ENCODE peak calls at places on chromosome 3, in nine cellular contexts. U is sigmoid colon, L is GM12865, R is CD14-positive monocyte, W is WTC11, Y is fibroblast of lung, E is natural killer cell, A is neural crest cell, K is psoas muscle. Q is an unnamed sample.

GRCh38 chr3:51687472-51688205 is 16.6 kb downstream of the TEX264 start:
- DNase-seq in W (no peak), A (no peak), Y (peak), L (no peak), U (no peak), E (no peak), R (no peak), K (no peak), Q (no peak)

GRCh38 chr3:133958071-133958806 is 62.6 kb upstream of the RAB6B start:
- DNase-seq in A (no peak), L (no peak), W (no peak), U (no peak), K (no peak), Y (no peak), R (no peak), E (no peak), Q (no peak)

GRCh38 chr3:14143826-14144225 is 19.0 kb downstream of the TMEM43 start:
- DNase-seq in E (no peak), U (peak), A (no peak), R (peak), L (no peak), K (no peak), Y (peak), W (no peak), Q (no peak)

GRCh38 chr3:128590948-128591347 is 59.7 kb downstream of the RPN1 start:
- DNase-seq in R (no peak), K (no peak), Y (no peak), A (no peak), U (no peak), E (no peak), L (no peak), W (peak), Q (no peak)

GRCh38 chr3:184110316-184110725 is 13.5 kb downstream of the HTR3E start:
- DNase-seq in W (no peak), R (no peak), U (no peak), Y (peak), K (no peak), L (no peak), A (no peak), E (no peak), Q (no peak)

GRCh38 chr3:57007513-57008415 is 52.7 kb upstream of the SPATA12 start:
- DNase-seq in U (peak), K (peak), L (no peak), A (no peak), E (no peak), Y (peak), W (no peak), R (no peak), Q (peak)

GRCh38 chr3:48504051-48504946 is at the start of gene SHISA5:
- DNase-seq in W (peak), Y (peak), E (peak), A (peak), L (peak), K (peak), U (peak), R (no peak), Q (peak)

GRCh38 chr3:45946875-45947274 is 3.6 kb downstream of the CXCR6 start:
- DNase-seq in E (no peak), K (no peak), A (no peak), R (no peak), Y (no peak), U (no peak), L (no peak), W (no peak), Q (no peak)

GRCh38 chr3:122555275-122556071 is 8.6 kb downstream of the PARP9 start:
- DNase-seq in W (no peak), U (no peak), L (no peak), Y (peak), K (no peak), R (no peak), E (no peak), A (no peak), Q (no peak)

GRCh38 chr3:180802837-180803236 is 109.6 kb upstream of the FXR1 start:
- DNase-seq in E (no peak), L (peak), A (no peak), W (no peak), R (no peak), K (no peak), U (no peak), Y (peak), Q (no peak)

GRCh38 chr3:184562146-184562861 is 719 bp downstream of the EPHB3 start:
- DNase-seq in L (no peak), Y (no peak), R (no peak), A (no peak), E (peak), K (no peak), W (no peak), U (no peak), Q (no peak)

GRCh38 chr3:64186667-64187064 is 38.6 kb downstream of the PRICKLE2 start:
- DNase-seq in K (no peak), E (no peak), A (no peak), W (no peak), Y (no peak), R (no peak), U (no peak), L (no peak), Q (no peak)

GRCh38 chr3:166052440-166052839 is 215.2 kb upstream of the BCHE start:
- DNase-seq in K (no peak), Y (no peak), E (no peak), R (no peak), L (no peak), U (no peak), A (no peak), W (no peak), Q (no peak)
- TF ChIP-seq CTCF in K (no peak), Y (no peak), E (no peak), R (no peak), L (peak), U (no peak), A (no peak), W (peak), Q (no peak)

GRCh38 chr3:49900491-49901153 is 3.1 kb downstream of the MST1R start:
- DNase-seq in Y (peak), E (no peak), L (no peak), A (no peak), K (peak), W (no peak), R (no peak), U (no peak), Q (peak)

GRCh38 chr3:49896345-49896744 is 7.3 kb downstream of the MST1R start:
- DNase-seq in L (no peak), A (no peak), Y (no peak), U (no peak), R (no peak), K (no peak), W (no peak), E (no peak), Q (no peak)

GRCh38 chr3:49901351-49902339 is 2.0 kb downstream of the MST1R start:
- DNase-seq in A (no peak), R (no peak), W (no peak), E (no peak), Y (no peak), K (no peak), L (peak), U (no peak), Q (no peak)

GRCh38 chr3:49902511-49903345 is 945 bp downstream of the MST1R start:
- DNase-seq in A (no peak), Y (no peak), E (no peak), U (no peak), R (no peak), K (no peak), W (no peak), L (no peak), Q (no peak)

DNA sequence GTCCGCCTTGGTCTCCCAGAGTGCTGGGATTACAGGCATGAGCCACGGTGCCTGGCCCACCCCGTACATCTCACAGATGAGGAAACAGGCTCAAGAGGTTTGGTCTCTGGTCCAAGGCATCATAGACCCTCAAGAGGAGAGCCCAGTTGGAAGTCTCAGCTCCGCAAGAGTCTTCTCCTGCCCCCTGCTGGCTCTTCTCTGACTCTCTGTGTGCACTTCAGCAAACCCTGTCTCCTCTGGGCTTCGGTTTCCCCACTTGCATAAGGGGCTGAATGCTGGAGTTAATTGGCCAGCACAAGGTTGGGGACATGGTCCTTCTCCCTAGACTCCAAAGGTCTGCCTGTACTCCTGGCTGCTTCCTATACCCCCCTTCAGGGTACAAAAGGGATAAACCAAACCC is 3.9 kb downstream of the MST1R start:
- DNase-seq in R (no peak), E (no peak), Y (no peak), U (no peak), A (peak), K (no peak), L (peak), W (peak), Q (no peak)
- TF ChIP-seq CTCF in R (no peak), E (no peak), Y (peak), U (no peak), A (no peak), K (peak), L (peak), W (peak), Q (no peak)

DNA sequence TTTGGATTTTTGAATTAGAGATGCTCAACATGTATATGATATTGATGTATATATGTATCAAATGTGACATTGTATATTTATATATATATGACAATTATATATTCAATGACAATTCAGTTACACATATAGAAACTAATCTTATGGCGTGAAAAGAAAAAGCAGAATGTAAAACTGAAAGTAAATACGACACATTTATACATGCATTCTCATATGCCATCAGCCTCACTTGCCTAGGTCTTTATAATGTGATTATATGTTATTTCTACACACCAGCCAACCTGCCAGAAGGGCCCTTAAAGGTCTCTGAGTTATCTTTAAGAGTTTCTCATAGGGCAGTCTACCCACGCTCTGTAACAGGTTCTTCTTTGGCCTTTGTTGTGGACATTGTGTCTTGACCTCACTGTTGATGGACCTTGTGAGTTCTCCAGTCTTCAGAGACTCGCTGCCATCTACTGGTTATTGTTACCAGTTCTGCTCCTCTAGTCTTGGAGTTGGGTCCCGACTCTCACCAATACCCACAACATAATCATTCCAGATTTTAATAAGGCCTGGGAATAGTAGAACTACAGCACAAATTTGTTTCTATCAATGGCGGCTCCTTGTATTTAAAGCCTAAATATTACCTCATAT is 371.5 kb upstream of the GOLIM4 start:
- DNase-seq in K (no peak), L (peak), W (no peak), A (no peak), Y (peak), E (no peak), U (no peak), R (no peak), Q (no peak)
- TF ChIP-seq CTCF in K (peak), L (peak), W (no peak), A (peak), Y (peak), E (no peak), U (no peak), R (no peak), Q (no peak)

GRCh38 chr3:126261037-126261436 is 80.7 kb upstream of the ALDH1L1 start:
- DNase-seq in K (peak), A (peak), W (no peak), U (peak), Y (peak), E (no peak), L (no peak), R (no peak), Q (peak)
- TF ChIP-seq CTCF in K (no peak), A (no peak), W (no peak), U (no peak), Y (peak), E (no peak), L (no peak), R (no peak), Q (no peak)

GRCh38 chr3:192917508-192918274 is at the start of gene MB21D2:
- DNase-seq in E (no peak), K (peak), R (no peak), U (peak), L (peak), W (peak), A (peak), Y (peak), Q (peak)

GRCh38 chr3:192917258-192917507 is 473 bp downstream of the MB21D2 start:
- DNase-seq in L (no peak), K (no peak), E (no peak), U (no peak), R (no peak), A (no peak), Y (no peak), W (no peak), Q (peak)

GRCh38 chr3:192916455-192917257 is 1.0 kb downstream of the MB21D2 start:
- DNase-seq in L (peak), U (peak), W (peak), E (no peak), R (no peak), K (peak), Y (peak), A (peak), Q (peak)

GRCh38 chr3:192919895-192920294 is 2.2 kb upstream of the MB21D2 start:
- DNase-seq in U (no peak), K (no peak), L (peak), E (no peak), R (no peak), Y (no peak), A (no peak), W (no peak), Q (no peak)

GRCh38 chr3:192918275-192918588 is 576 bp upstream of the MB21D2 start:
- DNase-seq in R (no peak), W (no peak), U (no peak), L (no peak), E (no peak), A (no peak), Y (no peak), K (no peak), Q (no peak)
- TF ChIP-seq CTCF in R (peak), W (no peak), U (no peak), L (peak), E (no peak), A (no peak), Y (peak), K (peak), Q (no peak)

GRCh38 chr3:112086018-112086854 is at the start of gene C3orf52:
- DNase-seq in E (peak), U (peak), K (peak), R (peak), L (peak), W (peak), Y (peak), A (peak), Q (peak)
- TF ChIP-seq CTCF in E (no peak), U (no peak), K (peak), R (no peak), L (no peak), W (no peak), Y (no peak), A (peak), Q (no peak)

GRCh38 chr3:86702381-86702958 is 288.5 kb downstream of the VGLL3 start:
- DNase-seq in A (no peak), R (no peak), L (peak), E (no peak), U (no peak), Y (no peak), K (no peak), W (no peak), Q (no peak)
- TF ChIP-seq CTCF in A (peak), R (peak), L (peak), E (no peak), U (no peak), Y (peak), K (no peak), W (peak), Q (no peak)

GRCh38 chr3:174000675-174001074 is 603.1 kb downstream of the NLGN1 start:
- DNase-seq in L (no peak), Y (no peak), A (no peak), K (no peak), E (no peak), U (no peak), R (no peak), W (no peak), Q (no peak)

DNA sequence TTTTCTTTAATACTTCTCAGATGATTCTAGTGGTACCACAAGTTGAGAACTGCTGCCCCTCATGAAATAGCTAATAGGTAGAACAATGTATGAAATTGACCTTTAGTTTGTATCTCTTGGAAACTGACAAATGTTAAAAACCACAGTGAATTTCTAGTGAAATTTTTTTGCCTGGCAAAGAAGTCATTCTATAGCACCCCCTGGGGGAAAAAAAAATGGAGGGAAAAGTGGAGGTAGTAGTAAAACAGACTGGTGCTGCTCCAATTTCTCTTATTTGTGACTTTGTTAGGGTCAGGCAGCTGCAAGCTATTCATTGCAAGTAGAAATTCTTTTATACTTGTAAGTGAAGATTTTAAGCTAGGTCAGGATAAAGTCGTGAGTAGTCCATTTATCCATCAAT is 605.0 kb downstream of the NLGN1 start:
- DNase-seq in A (peak), W (no peak), E (no peak), K (no peak), L (no peak), Y (no peak), U (no peak), R (no peak), Q (no peak)
- TF ChIP-seq CTCF in A (peak), W (no peak), E (no peak), K (no peak), L (no peak), Y (peak), U (no peak), R (no peak), Q (no peak)

DNA sequence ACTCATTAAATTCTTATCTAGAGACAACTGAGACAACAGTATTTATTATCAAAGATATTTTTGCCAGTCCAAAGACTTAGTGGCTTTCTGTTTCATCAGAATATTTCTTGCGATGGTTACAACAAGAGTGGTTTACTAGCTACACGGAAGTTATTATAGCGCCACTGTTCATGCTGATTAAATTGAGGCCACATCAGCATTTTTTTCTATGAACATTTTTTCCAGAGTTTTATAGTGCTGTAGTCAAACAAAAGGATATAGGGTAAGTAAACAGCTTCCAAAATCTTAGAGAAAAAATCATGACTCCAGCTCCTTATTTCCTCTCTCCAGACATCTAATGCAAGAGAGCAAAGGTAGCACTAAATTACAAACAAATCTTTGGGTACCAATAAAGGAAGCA is 1264.4 kb downstream of the ZPLD1 start:
- DNase-seq in U (no peak), W (no peak), R (no peak), K (no peak), L (no peak), Y (no peak), A (no peak), E (no peak), Q (no peak)
- TF ChIP-seq CTCF in U (no peak), W (no peak), R (no peak), K (no peak), L (no peak), Y (no peak), A (no peak), E (no peak), Q (no peak)

DNA sequence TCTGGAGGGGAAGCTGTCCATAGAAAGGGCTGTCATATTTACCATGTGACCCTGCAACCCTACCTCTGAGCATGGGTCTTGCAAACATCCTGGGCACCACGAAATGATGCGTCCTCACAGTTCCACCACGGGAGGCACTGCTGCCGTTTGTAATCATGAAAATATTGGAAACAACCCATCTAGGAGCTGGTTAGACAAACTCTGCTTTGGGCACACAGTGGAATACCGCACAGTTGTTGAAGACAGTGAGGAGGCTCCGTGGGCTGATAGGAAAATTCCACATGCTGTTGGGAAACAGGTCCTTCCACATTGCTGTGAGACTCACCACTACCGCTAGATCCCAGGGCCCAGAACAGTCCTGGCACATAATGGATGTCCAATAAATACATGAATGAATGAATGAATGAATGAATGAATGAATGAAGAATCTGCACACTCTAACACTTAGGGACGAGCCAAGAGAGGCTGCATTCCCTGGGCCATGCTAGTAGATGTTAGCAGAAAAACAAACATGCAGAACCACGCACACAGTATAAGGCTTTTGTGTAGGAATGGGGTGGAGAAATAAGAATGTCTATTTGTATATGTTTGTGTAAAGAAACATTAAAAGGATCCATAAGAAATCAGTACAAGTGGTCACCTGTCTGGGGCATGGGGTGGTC is 40.6 kb downstream of the TPRA1 start:
- DNase-seq in U (no peak), E (no peak), Y (no peak), K (no peak), L (no peak), R (no peak), W (no peak), A (no peak), Q (no peak)
- TF ChIP-seq CTCF in U (no peak), E (no peak), Y (no peak), K (no peak), L (no peak), R (no peak), W (no peak), A (no peak), Q (no peak)

Q was measured in lower leg skin.